ENCODE peak calls at places on chromosomes 7 and 10, in eight cellular contexts. N, T, J, Y, P, M, U and V are unnamed samples.

GRCh38 chr10:119501690-119502089 is 40.8 kb downstream of the RGS10 start:
- DNase-seq in N (peak; percentile 21), T (no peak), J (no peak), Y (no peak), P (no peak), M (no peak), U (no peak), V (no peak)

GRCh38 chr7:45451636-45452035 is 122.5 kb upstream of the ADCY1 start:
- DNase-seq in N (no peak), T (no peak), J (no peak), Y (no peak), P (no peak), M (no peak), U (no peak), V (no peak)

GRCh38 chr10:23095966-23096813 is 811 bp downstream of the MSRB2 start:
- DNase-seq in N (peak; percentile 25), T (peak; percentile 63), J (no peak), Y (no peak), P (peak; percentile 30), M (peak; percentile 34), U (peak; percentile 62), V (peak; percentile 82)

GRCh38 chr7:44103941-44104879 is at the start of gene AEBP1:
- DNase-seq in N (no peak), T (peak; percentile 82), J (no peak), Y (no peak), P (peak; percentile 66), M (no peak), U (peak; percentile 33), V (no peak)

GRCh38 chr10:125159932-125160855 is at the start of gene CTBP2:
- DNase-seq in N (no peak), T (peak; percentile 65), J (peak; percentile 54), Y (no peak), P (peak; percentile 71), M (no peak), U (peak; percentile 50), V (no peak)

GRCh38 chr7:115679976-115680375 is 350.6 kb downstream of the TFEC start:
- DNase-seq in N (no peak), T (peak; percentile 5), J (peak; percentile 35), Y (peak; percentile 16), P (no peak), M (peak; percentile 49), U (peak; percentile 51), V (peak; percentile 45)

GRCh38 chr10:43037942-43038782 is 38.7 kb upstream of the RET start:
- DNase-seq in N (no peak), T (no peak), J (no peak), Y (no peak), P (no peak), M (no peak), U (no peak), V (no peak)

GRCh38 chr7:5332579-5332978 is 49.8 kb downstream of the SLC29A4 start:
- DNase-seq in N (no peak), T (no peak), J (no peak), Y (no peak), P (no peak), M (no peak), U (no peak), V (no peak)

GRCh38 chr7:121016976-121017375 is 28.5 kb downstream of the CPED1 start:
- DNase-seq in N (no peak), T (no peak), J (no peak), Y (no peak), P (no peak), M (peak; percentile 62), U (peak; percentile 80), V (no peak)

GRCh38 chr10:79274279-79275104 is 72.8 kb upstream of the PPIF start:
- DNase-seq in N (no peak), T (no peak), J (no peak), Y (no peak), P (peak; percentile 81), M (no peak), U (peak; percentile 33), V (no peak)

GRCh38 chr7:44378744-44379143 is 53.4 kb upstream of the CAMK2B start:
- DNase-seq in N (no peak), T (no peak), J (peak; percentile 34), Y (no peak), P (peak; percentile 72), M (peak; percentile 87), U (peak; percentile 96), V (no peak)

GRCh38 chr10:52409195-52409594 is 95.1 kb downstream of the DKK1 start:
- DNase-seq in N (no peak), T (no peak), J (no peak), Y (no peak), P (no peak), M (no peak), U (no peak), V (no peak)

GRCh38 chr7:131927770-131928169 is 371.3 kb upstream of the PODXL start:
- DNase-seq in N (no peak), T (no peak), J (no peak), Y (no peak), P (no peak), M (no peak), U (no peak), V (no peak)

GRCh38 chr7:140047197-140047596 is 15.6 kb downstream of the PARP12 start:
- DNase-seq in N (no peak), T (no peak), J (no peak), Y (no peak), P (no peak), M (no peak), U (no peak), V (no peak)

GRCh38 chr10:130455791-130456190 is 319.6 kb downstream of the GLRX3 start:
- DNase-seq in N (no peak), T (no peak), J (no peak), Y (no peak), P (no peak), M (no peak), U (no peak), V (no peak)